ENCODE peak calls at places on chromosomes 6 and 20, in six cellular contexts. U, K, R, N, I and O are unnamed samples.

GRCh38 chr6:150967910-150968309 is 102.4 kb downstream of the MTHFD1L start:
- DNase-seq in U (peak; percentile 29), K (no peak), R (peak; percentile 25), N (peak; percentile 33), I (no peak), O (no peak)

GRCh38 chr20:62117658-62118057 is 4.6 kb upstream of the LSM14B start:
- DNase-seq in U (no peak), K (no peak), R (no peak), N (no peak), I (no peak), O (no peak)

GRCh38 chr6:117397536-117398227 is 28.1 kb downstream of the ROS1 start:
- DNase-seq in U (no peak), K (no peak), R (no peak), N (peak; percentile 3), I (no peak), O (no peak)

GRCh38 chr6:107423474-107423873 is 35.9 kb downstream of the PDSS2 start:
- DNase-seq in U (no peak), K (no peak), R (no peak), N (no peak), I (no peak), O (no peak)

GRCh38 chr6:144153260-144153659 is 2.9 kb downstream of the STX11 start:
- DNase-seq in U (no peak), K (no peak), R (peak; percentile 32), N (no peak), I (no peak), O (no peak)

GRCh38 chr20:38760978-38761377 is 12.7 kb downstream of the ACTR5 start:
- DNase-seq in U (no peak), K (no peak), R (no peak), N (no peak), I (no peak), O (no peak)

GRCh38 chr6:170437719-170438401 is 115.2 kb downstream of the PSMB1 start:
- DNase-seq in U (peak; percentile 14), K (peak; percentile 22), R (no peak), N (peak; percentile 36), I (no peak), O (no peak)

GRCh38 chr6:2450546-2450945 is 205.1 kb upstream of the GMDS start:
- DNase-seq in U (no peak), K (no peak), R (no peak), N (no peak), I (no peak), O (no peak)

GRCh38 chr6:139376604-139377218 is 2.3 kb upstream of the CITED2 start:
- DNase-seq in U (peak; percentile 41), K (no peak), R (peak; percentile 59), N (peak; percentile 55), I (no peak), O (no peak)

GRCh38 chr6:27582928-27583725 is 110.2 kb upstream of the ZNF184 start:
- DNase-seq in U (peak; percentile 71), K (peak; percentile 65), R (no peak), N (peak; percentile 61), I (no peak), O (no peak)

GRCh38 chr20:31709939-31710338 is 12.7 kb downstream of the BCL2L1 start:
- DNase-seq in U (no peak), K (no peak), R (no peak), N (no peak), I (no peak), O (no peak)
- H3K4me1 ChIP-seq in U (peaks cover 19% of the 10 kb centered on the region), K (peaks cover 15% of the 10 kb centered on the region), R (peaks cover 16% of the 10 kb centered on the region), N (peaks cover 50% of the 10 kb centered on the region), I (peaks cover 26% of the 10 kb centered on the region), O (peaks cover 11% of the 10 kb centered on the region)

DNA sequence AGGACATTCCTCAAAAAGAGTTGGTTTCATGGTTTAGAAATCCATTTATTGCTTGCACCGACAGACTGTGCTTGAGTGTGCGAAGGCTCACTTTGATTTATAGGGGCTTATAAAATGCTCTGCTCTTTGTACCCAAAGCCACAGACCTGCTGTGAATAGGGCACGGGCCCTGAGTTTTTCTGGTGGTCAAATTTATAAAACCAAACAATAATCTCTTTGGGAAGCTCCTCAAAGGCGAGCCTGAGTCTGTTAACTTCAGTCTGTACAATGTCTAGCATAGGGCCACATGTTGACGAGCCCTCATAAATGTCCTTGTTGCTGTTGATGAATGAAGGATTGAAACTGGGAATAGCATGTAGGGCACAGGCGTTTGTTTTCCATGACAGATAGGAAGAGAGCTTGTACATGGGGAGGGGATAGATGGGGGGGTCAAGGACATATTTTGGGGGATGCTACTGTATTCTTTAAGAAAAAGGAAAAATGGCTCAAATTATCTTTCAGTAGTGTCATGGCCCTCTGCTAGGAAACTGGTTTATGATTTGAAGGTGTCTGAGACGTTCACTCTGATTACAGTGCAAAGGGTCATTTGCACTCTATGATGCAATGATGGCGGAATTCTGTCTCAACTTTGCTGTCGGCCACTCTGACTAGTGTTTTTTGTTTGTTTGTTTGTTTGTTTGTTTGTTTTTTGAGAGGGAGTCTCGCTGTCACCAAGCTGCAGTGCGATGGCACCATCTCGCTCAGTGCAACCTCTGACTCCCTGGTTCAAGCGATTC is 179.8 kb downstream of the SOX4 start:
- DNase-seq in U (no peak), K (no peak), R (no peak), N (no peak), I (no peak), O (no peak)
- H2BK120ac ChIP-seq in U (no peak overlapping the region), K (no peak overlapping the region), R (peak overlapping the region; percentile 5), N (no peak overlapping the region), I (no peak overlapping the region), O (no peak overlapping the region)

GRCh38 chr6:50826803-50827202 is 8.1 kb downstream of the TFAP2B start:
- DNase-seq in U (no peak), K (no peak), R (no peak), N (no peak), I (no peak), O (no peak)
- H2AFZ ChIP-seq in U (no peak overlapping the region), K (no peak overlapping the region), R (no peak overlapping the region), N (no peak overlapping the region), I (no peak overlapping the region), O (no peak overlapping the region)

GRCh38 chr6:157539421-157539822 is 158.4 kb downstream of the ZDHHC14 start:
- DNase-seq in U (no peak), K (no peak), R (no peak), N (no peak), I (no peak), O (no peak)
- H3K4me1 ChIP-seq in U (peaks cover 18% of the 10 kb centered on the region), K (peaks cover 5% of the 10 kb centered on the region), R (peaks cover 15% of the 10 kb centered on the region), N (peaks cover 6% of the 10 kb centered on the region), I (peaks cover 6% of the 10 kb centered on the region), O (peaks cover 10% of the 10 kb centered on the region)

GRCh38 chr6:160975111-160975510 is 16.5 kb upstream of the MAP3K4 start:
- DNase-seq in U (no peak), K (no peak), R (no peak), N (no peak), I (no peak), O (no peak)

GRCh38 chr6:160972111-160972510 is 19.5 kb upstream of the MAP3K4 start:
- DNase-seq in U (peak; percentile 97), K (no peak), R (no peak), N (peak; percentile 75), I (no peak), O (no peak)

GRCh38 chr6:160973311-160973710 is 18.3 kb upstream of the MAP3K4 start:
- DNase-seq in U (peak; percentile 81), K (no peak), R (peak; percentile 92), N (peak; percentile 78), I (no peak), O (no peak)

GRCh38 chr6:160973856-160974255 is 17.7 kb upstream of the MAP3K4 start:
- DNase-seq in U (peak; percentile 67), K (no peak), R (no peak), N (peak; percentile 57), I (no peak), O (no peak)

GRCh38 chr6:160974304-160974771 is 17.2 kb upstream of the MAP3K4 start:
- DNase-seq in U (peak; percentile 97), K (no peak), R (no peak), N (peak; percentile 90), I (no peak), O (no peak)
- H2BK120ac ChIP-seq in U (peak overlapping the region; percentile 29), K (no peak overlapping the region), R (no peak overlapping the region), N (no peak overlapping the region), I (no peak overlapping the region), O (no peak overlapping the region)

DNA sequence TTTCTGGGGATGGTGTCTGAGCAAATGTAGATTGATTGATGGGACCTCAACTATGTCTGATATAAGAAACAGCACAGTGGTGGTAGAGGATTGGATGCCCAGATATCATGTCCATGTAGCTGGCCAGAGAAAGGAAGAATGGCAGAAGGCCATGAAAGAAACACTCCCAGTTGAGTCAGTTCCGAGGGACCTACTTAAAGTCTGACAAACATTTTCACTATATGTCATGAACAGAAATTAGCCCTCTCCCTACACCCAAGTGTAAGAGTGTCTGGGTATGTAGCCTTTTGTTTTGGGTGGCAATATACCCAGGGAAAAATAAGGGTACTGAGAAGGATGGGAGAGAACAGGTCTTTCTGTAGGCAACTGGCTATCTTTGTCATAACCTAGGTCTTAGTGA is 434.2 kb downstream of the BCKDHB start:
- DNase-seq in U (peak; percentile 13), K (no peak), R (no peak), N (no peak), I (no peak), O (no peak)
- H2AFZ ChIP-seq in U (no peak overlapping the region), K (no peak overlapping the region), R (no peak overlapping the region), N (no peak overlapping the region), I (no peak overlapping the region), O (no peak overlapping the region)

GRCh38 chr6:149860834-149861602 is 3.1 kb downstream of the LRP11 start:
- DNase-seq in U (no peak), K (no peak), R (no peak), N (peak; percentile 44), I (no peak), O (no peak)
- H3K4me1 ChIP-seq in U (peaks cover 30% of the 10 kb centered on the region), K (peaks cover 2% of the 10 kb centered on the region), R (peaks cover 5% of the 10 kb centered on the region), N (peaks cover 17% of the 10 kb centered on the region), I (peaks cover 7% of the 10 kb centered on the region), O (peaks cover 7% of the 10 kb centered on the region)

GRCh38 chr6:723540-723939 is 30.6 kb upstream of the EXOC2 start:
- DNase-seq in U (no peak), K (no peak), R (no peak), N (no peak), I (no peak), O (no peak)

GRCh38 chr6:722077-722524 is 29.2 kb upstream of the EXOC2 start:
- DNase-seq in U (peak; percentile 90), K (peak; percentile 63), R (peak; percentile 64), N (peak; percentile 91), I (no peak), O (peak; percentile 53)

GRCh38 chr6:727796-728195 is 34.9 kb upstream of the EXOC2 start:
- DNase-seq in U (no peak), K (no peak), R (no peak), N (no peak), I (no peak), O (no peak)

GRCh38 chr6:718345-718744 is 25.4 kb upstream of the EXOC2 start:
- DNase-seq in U (no peak), K (no peak), R (no peak), N (no peak), I (no peak), O (no peak)

GRCh38 chr6:722608-723007 is 29.7 kb upstream of the EXOC2 start:
- DNase-seq in U (peak; percentile 44), K (no peak), R (no peak), N (peak; percentile 76), I (no peak), O (no peak)
- H2BK120ac ChIP-seq in U (no peak overlapping the region), K (no peak overlapping the region), R (no peak overlapping the region), N (no peak overlapping the region), I (no peak overlapping the region), O (no peak overlapping the region)

GRCh38 chr20:9759392-9759791 is 79.5 kb downstream of the PAK5 start:
- DNase-seq in U (no peak), K (no peak), R (no peak), N (no peak), I (no peak), O (no peak)
- H2AFZ ChIP-seq in U (no peak overlapping the region), K (no peak overlapping the region), R (no peak overlapping the region), N (no peak overlapping the region), I (peak overlapping the region; percentile 31), O (no peak overlapping the region)